ENCODE peak calls at places on chromosomes 5 and 9, in five cellular contexts. G is effector memory CD8-positive, alpha-beta T cell; Y is AG08395; X is NCI-H2171 treated with DMSO at 0.1 percent for 48 hours; U is activated T-cell treated with anti-CD3 and anti-CD28 coated beads for 1 hour. E is an unnamed sample.
A peak's percentile ranks its signal among the peaks of the same experiment; 100 is the strongest.

GRCh38 chr5:80592761-80593160 is 22.7 kb upstream of the ANKRD34B start:
- DNase-seq in G (no peak), Y (no peak), X (no peak), U (no peak), E (no peak)

GRCh38 chr5:173888473-173889135 is 455 bp downstream of the CPEB4 start:
- DNase-seq in G (no peak), Y (peak; percentile 16), X (no peak), U (no peak), E (no peak)

GRCh38 chr5:31698667-31699066 is 59.7 kb downstream of the PDZD2 start:
- DNase-seq in G (no peak), Y (no peak), X (no peak), U (no peak), E (no peak)

GRCh38 chr9:111393971-111394370 is 63.9 kb upstream of the OR2K2 start:
- DNase-seq in G (no peak), Y (no peak), X (no peak), U (no peak), E (no peak)

GRCh38 chr5:161302557-161302956 is 244.0 kb downstream of the GABRB2 start:
- DNase-seq in G (no peak), Y (no peak), X (peak; percentile 55), U (no peak), E (no peak)

GRCh38 chr5:8729437-8729836 is 816.4 kb downstream of the SEMA5A start:
- DNase-seq in G (no peak), Y (peak; percentile 12), X (no peak), U (no peak), E (peak; percentile 62)

GRCh38 chr9:127912882-127913281 is 4.0 kb downstream of the ST6GALNAC4 start:
- DNase-seq in G (no peak), Y (no peak), X (no peak), U (no peak), E (no peak)

GRCh38 chr9:36584626-36585460 is 12.1 kb downstream of the MELK start:
- DNase-seq in G (no peak), Y (peak; percentile 81), X (no peak), U (no peak), E (peak; percentile 76)

GRCh38 chr9:97445119-97445701 is 33.3 kb downstream of the TDRD7 start:
- DNase-seq in G (no peak), Y (no peak), X (peak; percentile 48), U (no peak), E (no peak)

GRCh38 chr5:76081811-76082783 is 1.1 kb upstream of the SV2C start:
- DNase-seq in G (no peak), Y (no peak), X (no peak), U (no peak), E (no peak)

GRCh38 chr5:115322729-115323128 is 26.3 kb upstream of the CCDC112 start:
- DNase-seq in G (no peak), Y (no peak), X (no peak), U (no peak), E (no peak)

GRCh38 chr9:120892177-120892747 is 15.3 kb upstream of the PHF19 start:
- DNase-seq in G (no peak), Y (no peak), X (no peak), U (no peak), E (no peak)

GRCh38 chr5:9894571-9895304 is 264.6 kb upstream of the TAS2R1 start:
- DNase-seq in G (no peak), Y (no peak), X (peak; percentile 56), U (no peak), E (no peak)

GRCh38 chr5:90967851-90968250 is 409.3 kb downstream of the ADGRV1 start:
- DNase-seq in G (no peak), Y (no peak), X (no peak), U (no peak), E (no peak)

GRCh38 chr9:113564804-113565237 is 101.3 kb downstream of the RGS3 start:
- DNase-seq in G (no peak), Y (peak; percentile 94), X (peak; percentile 53), U (no peak), E (peak; percentile 82)

GRCh38 chr9:91884746-91885687 is 65.0 kb downstream of the ROR2 start:
- DNase-seq in G (no peak), Y (no peak), X (no peak), U (no peak), E (peak; percentile 17)

GRCh38 chr5:102937916-102938315 is 182.0 kb downstream of the GIN1 start:
- DNase-seq in G (no peak), Y (no peak), X (peak; percentile 11), U (no peak), E (peak; percentile 45)

GRCh38 chr5:119269061-119269579 is 86.7 kb upstream of the TNFAIP8 start:
- DNase-seq in G (no peak), Y (peak; percentile 4), X (peak; percentile 44), U (no peak), E (peak; percentile 54)

GRCh38 chr9:134224130-134224826 is 59.9 kb upstream of the RNU6ATAC start:
- DNase-seq in G (no peak), Y (no peak), X (peak; percentile 73), U (no peak), E (no peak)

GRCh38 chr5:146440870-146441495 is 6.2 kb upstream of the TCERG1 start:
- DNase-seq in G (no peak), Y (no peak), X (no peak), U (no peak), E (peak; percentile 66)

GRCh38 chr9:17380126-17380861 is 198.6 kb upstream of the SH3GL2 start:
- DNase-seq in G (no peak), Y (no peak), X (no peak), U (no peak), E (no peak)

GRCh38 chr9:33288828-33289483 is 1.4 kb upstream of the NFX1 start:
- DNase-seq in G (no peak), Y (no peak), X (no peak), U (no peak), E (no peak)

GRCh38 chr5:65184780-65185179 is 296.9 kb downstream of the ADAMTS6 start:
- DNase-seq in G (no peak), Y (no peak), X (no peak), U (no peak), E (no peak)

GRCh38 chr5:81402180-81402930 is 8.4 kb upstream of the ACOT12 start:
- DNase-seq in G (no peak), Y (no peak), X (no peak), U (no peak), E (no peak)

GRCh38 chr5:12780536-12780935 is 876.3 kb upstream of the CTNND2 start:
- DNase-seq in G (no peak), Y (no peak), X (no peak), U (no peak), E (no peak)

GRCh38 chr5:34656700-34657549 is 797 bp downstream of the RAI14 start:
- DNase-seq in G (no peak), Y (no peak), X (no peak), U (no peak), E (no peak)

GRCh38 chr5:10689391-10690081 is 71.5 kb downstream of the DAP start:
- DNase-seq in G (no peak), Y (peak; percentile 48), X (peak; percentile 55), U (no peak), E (no peak)

GRCh38 chr5:107705390-107706014 is 34.8 kb upstream of the EFNA5 start:
- DNase-seq in G (no peak), Y (peak; percentile 24), X (no peak), U (no peak), E (peak; percentile 61)

GRCh38 chr5:112923148-112923917 is 1.3 kb upstream of the REEP5 start:
- DNase-seq in G (peak; percentile 66), Y (no peak), X (no peak), U (no peak), E (no peak)

GRCh38 chr5:167895899-167896659 is 395.4 kb upstream of the WWC1 start:
- DNase-seq in G (no peak), Y (peak; percentile 36), X (no peak), U (no peak), E (no peak)

GRCh38 chr9:136713555-136713949 is 1.2 kb downstream of the DIPK1B start:
- DNase-seq in G (no peak), Y (no peak), X (peak; percentile 65), U (no peak), E (no peak)

GRCh38 chr9:106755727-106756126 is 107.2 kb upstream of the ZNF462 start:
- DNase-seq in G (no peak), Y (no peak), X (no peak), U (no peak), E (no peak)

GRCh38 chr9:125632321-125633115 is 74.5 kb downstream of the MAPKAP1 start:
- DNase-seq in G (no peak), Y (no peak), X (no peak), U (no peak), E (no peak)

GRCh38 chr9:1018121-1018520 is 32.0 kb upstream of the DMRT2 start:
- DNase-seq in G (no peak), Y (peak; percentile 50), X (peak; percentile 42), U (no peak), E (no peak)

GRCh38 chr5:171312129-171312819 is 3.2 kb downstream of the TLX3 start:
- DNase-seq in G (no peak), Y (no peak), X (no peak), U (no peak), E (peak; percentile 35)

GRCh38 chr5:6636293-6636692 is 3.1 kb downstream of the SRD5A1 start:
- DNase-seq in G (no peak), Y (no peak), X (no peak), U (no peak), E (no peak)

GRCh38 chr5:165913059-165913458 is 2378.4 kb upstream of the WWC1 start:
- DNase-seq in G (no peak), Y (no peak), X (no peak), U (no peak), E (no peak)

E was measured in foreskin fibroblast.